ENCODE peak calls at places on chromosomes 5 and 9, in seven cellular contexts. One of them, this sample, is unnamed.

GRCh38 chr5:157045601-157046000 is 13.3 kb downstream of the HAVCR1 start:
- DNase-seq in stimulated activated CD8-positive, alpha-beta memory T cell treated with anti-CD3 and anti-CD28 coated beads, Interleukin-2, amount 100 ng/mL, for 48 hours: no peak
- DNase-seq in T-helper 2 cell: no peak
- DNase-seq in amygdala: no peak
- DNase-seq in IMR-90: no peak
- DNase-seq in HS-5: no peak
- DNase-seq in anterior cingulate cortex: no peak
- DNase-seq in this sample: no peak

GRCh38 chr5:128579111-128579510 is 41.1 kb upstream of the FBN2 start:
- DNase-seq in stimulated activated CD8-positive, alpha-beta memory T cell treated with anti-CD3 and anti-CD28 coated beads, Interleukin-2, amount 100 ng/mL, for 48 hours: no peak
- DNase-seq in T-helper 2 cell: no peak
- DNase-seq in amygdala: no peak
- DNase-seq in IMR-90: peak
- DNase-seq in HS-5: peak
- DNase-seq in anterior cingulate cortex: no peak
- DNase-seq in this sample: no peak

GRCh38 chr9:68872026-68872501 is 141.8 kb downstream of the PRKACG start:
- DNase-seq in stimulated activated CD8-positive, alpha-beta memory T cell treated with anti-CD3 and anti-CD28 coated beads, Interleukin-2, amount 100 ng/mL, for 48 hours: no peak
- DNase-seq in T-helper 2 cell: no peak
- DNase-seq in amygdala: no peak
- DNase-seq in IMR-90: no peak
- DNase-seq in HS-5: no peak
- DNase-seq in anterior cingulate cortex: no peak
- DNase-seq in this sample: peak

GRCh38 chr9:133003671-133004090 is 25.2 kb downstream of the GFI1B start:
- DNase-seq in stimulated activated CD8-positive, alpha-beta memory T cell treated with anti-CD3 and anti-CD28 coated beads, Interleukin-2, amount 100 ng/mL, for 48 hours: no peak
- DNase-seq in T-helper 2 cell: no peak
- DNase-seq in amygdala: no peak
- DNase-seq in IMR-90: no peak
- DNase-seq in HS-5: no peak
- DNase-seq in anterior cingulate cortex: no peak
- DNase-seq in this sample: no peak

GRCh38 chr9:18473551-18474279 is at the start of gene ADAMTSL1:
- DNase-seq in stimulated activated CD8-positive, alpha-beta memory T cell treated with anti-CD3 and anti-CD28 coated beads, Interleukin-2, amount 100 ng/mL, for 48 hours: no peak
- DNase-seq in T-helper 2 cell: no peak
- DNase-seq in amygdala: no peak
- DNase-seq in IMR-90: peak
- DNase-seq in HS-5: no peak
- DNase-seq in anterior cingulate cortex: no peak
- DNase-seq in this sample: peak

GRCh38 chr9:21070171-21070571 is 7.6 kb downstream of the IFNB1 start:
- DNase-seq in stimulated activated CD8-positive, alpha-beta memory T cell treated with anti-CD3 and anti-CD28 coated beads, Interleukin-2, amount 100 ng/mL, for 48 hours: no peak
- DNase-seq in T-helper 2 cell: no peak
- DNase-seq in amygdala: no peak
- DNase-seq in IMR-90: peak
- DNase-seq in HS-5: peak
- DNase-seq in anterior cingulate cortex: no peak
- DNase-seq in this sample: no peak

GRCh38 chr5:62403411-62404250 is at the start of gene DIMT1:
- DNase-seq in stimulated activated CD8-positive, alpha-beta memory T cell treated with anti-CD3 and anti-CD28 coated beads, Interleukin-2, amount 100 ng/mL, for 48 hours: peak
- DNase-seq in T-helper 2 cell: peak
- DNase-seq in amygdala: peak
- DNase-seq in IMR-90: peak
- DNase-seq in HS-5: peak
- DNase-seq in anterior cingulate cortex: peak
- DNase-seq in this sample: peak

GRCh38 chr9:136093995-136094881 is 851 bp downstream of the NACC2 start:
- DNase-seq in stimulated activated CD8-positive, alpha-beta memory T cell treated with anti-CD3 and anti-CD28 coated beads, Interleukin-2, amount 100 ng/mL, for 48 hours: no peak
- DNase-seq in T-helper 2 cell: no peak
- DNase-seq in amygdala: no peak
- DNase-seq in IMR-90: peak
- DNase-seq in HS-5: no peak
- DNase-seq in anterior cingulate cortex: no peak
- DNase-seq in this sample: no peak

GRCh38 chr9:126380447-126380846 is 53.8 kb downstream of the MVB12B start:
- DNase-seq in stimulated activated CD8-positive, alpha-beta memory T cell treated with anti-CD3 and anti-CD28 coated beads, Interleukin-2, amount 100 ng/mL, for 48 hours: no peak
- DNase-seq in T-helper 2 cell: no peak
- DNase-seq in amygdala: no peak
- DNase-seq in IMR-90: no peak
- DNase-seq in HS-5: no peak
- DNase-seq in anterior cingulate cortex: no peak
- DNase-seq in this sample: no peak

GRCh38 chr5:136439367-136439766 is 74.0 kb upstream of the TRPC7 start:
- DNase-seq in stimulated activated CD8-positive, alpha-beta memory T cell treated with anti-CD3 and anti-CD28 coated beads, Interleukin-2, amount 100 ng/mL, for 48 hours: no peak
- DNase-seq in T-helper 2 cell: no peak
- DNase-seq in amygdala: no peak
- DNase-seq in IMR-90: no peak
- DNase-seq in HS-5: no peak
- DNase-seq in anterior cingulate cortex: no peak
- DNase-seq in this sample: no peak

GRCh38 chr5:178334856-178335255 is 102.3 kb upstream of the PHYKPL start:
- DNase-seq in stimulated activated CD8-positive, alpha-beta memory T cell treated with anti-CD3 and anti-CD28 coated beads, Interleukin-2, amount 100 ng/mL, for 48 hours: no peak
- DNase-seq in T-helper 2 cell: no peak
- DNase-seq in amygdala: no peak
- DNase-seq in IMR-90: no peak
- DNase-seq in HS-5: no peak
- DNase-seq in anterior cingulate cortex: no peak
- DNase-seq in this sample: no peak

GRCh38 chr9:88364706-88365105 is 23.5 kb upstream of the SPIN1 start:
- DNase-seq in stimulated activated CD8-positive, alpha-beta memory T cell treated with anti-CD3 and anti-CD28 coated beads, Interleukin-2, amount 100 ng/mL, for 48 hours: no peak
- DNase-seq in T-helper 2 cell: no peak
- DNase-seq in amygdala: no peak
- DNase-seq in IMR-90: no peak
- DNase-seq in HS-5: no peak
- DNase-seq in anterior cingulate cortex: no peak
- DNase-seq in this sample: no peak

GRCh38 chr5:2005101-2006041 is 122.6 kb upstream of the IRX4 start:
- DNase-seq in stimulated activated CD8-positive, alpha-beta memory T cell treated with anti-CD3 and anti-CD28 coated beads, Interleukin-2, amount 100 ng/mL, for 48 hours: no peak
- DNase-seq in T-helper 2 cell: no peak
- DNase-seq in amygdala: no peak
- DNase-seq in IMR-90: no peak
- DNase-seq in HS-5: no peak
- DNase-seq in anterior cingulate cortex: no peak
- DNase-seq in this sample: no peak

GRCh38 chr5:1897816-1898450 is 15.2 kb upstream of the IRX4 start:
- DNase-seq in stimulated activated CD8-positive, alpha-beta memory T cell treated with anti-CD3 and anti-CD28 coated beads, Interleukin-2, amount 100 ng/mL, for 48 hours: no peak
- DNase-seq in T-helper 2 cell: no peak
- DNase-seq in amygdala: no peak
- DNase-seq in IMR-90: no peak
- DNase-seq in HS-5: no peak
- DNase-seq in anterior cingulate cortex: no peak
- DNase-seq in this sample: no peak

GRCh38 chr5:174084691-174085154 is 39.2 kb downstream of the NSG2 start:
- DNase-seq in stimulated activated CD8-positive, alpha-beta memory T cell treated with anti-CD3 and anti-CD28 coated beads, Interleukin-2, amount 100 ng/mL, for 48 hours: no peak
- DNase-seq in T-helper 2 cell: no peak
- DNase-seq in amygdala: no peak
- DNase-seq in IMR-90: no peak
- DNase-seq in HS-5: no peak
- DNase-seq in anterior cingulate cortex: no peak
- DNase-seq in this sample: no peak

GRCh38 chr9:16278420-16278999 is 592.0 kb downstream of the BNC2 start:
- DNase-seq in stimulated activated CD8-positive, alpha-beta memory T cell treated with anti-CD3 and anti-CD28 coated beads, Interleukin-2, amount 100 ng/mL, for 48 hours: no peak
- DNase-seq in T-helper 2 cell: no peak
- DNase-seq in amygdala: no peak
- DNase-seq in IMR-90: no peak
- DNase-seq in HS-5: no peak
- DNase-seq in anterior cingulate cortex: no peak
- DNase-seq in this sample: no peak

GRCh38 chr5:83474986-83475385 is 3.4 kb downstream of the VCAN start:
- DNase-seq in stimulated activated CD8-positive, alpha-beta memory T cell treated with anti-CD3 and anti-CD28 coated beads, Interleukin-2, amount 100 ng/mL, for 48 hours: no peak
- DNase-seq in T-helper 2 cell: no peak
- DNase-seq in amygdala: no peak
- DNase-seq in IMR-90: no peak
- DNase-seq in HS-5: no peak
- DNase-seq in anterior cingulate cortex: no peak
- DNase-seq in this sample: no peak

GRCh38 chr5:65061250-65061973 is 292.7 kb downstream of the CWC27 start:
- DNase-seq in stimulated activated CD8-positive, alpha-beta memory T cell treated with anti-CD3 and anti-CD28 coated beads, Interleukin-2, amount 100 ng/mL, for 48 hours: no peak
- DNase-seq in T-helper 2 cell: no peak
- DNase-seq in amygdala: no peak
- DNase-seq in IMR-90: no peak
- DNase-seq in HS-5: no peak
- DNase-seq in anterior cingulate cortex: no peak
- DNase-seq in this sample: no peak

GRCh38 chr5:154228696-154229095 is 38.2 kb downstream of the GALNT10 start:
- DNase-seq in stimulated activated CD8-positive, alpha-beta memory T cell treated with anti-CD3 and anti-CD28 coated beads, Interleukin-2, amount 100 ng/mL, for 48 hours: no peak
- DNase-seq in T-helper 2 cell: no peak
- DNase-seq in amygdala: no peak
- DNase-seq in IMR-90: no peak
- DNase-seq in HS-5: no peak
- DNase-seq in anterior cingulate cortex: no peak
- DNase-seq in this sample: no peak

GRCh38 chr5:169431386-169431785 is 130.4 kb upstream of the SLIT3 start:
- DNase-seq in stimulated activated CD8-positive, alpha-beta memory T cell treated with anti-CD3 and anti-CD28 coated beads, Interleukin-2, amount 100 ng/mL, for 48 hours: no peak
- DNase-seq in T-helper 2 cell: no peak
- DNase-seq in amygdala: no peak
- DNase-seq in IMR-90: no peak
- DNase-seq in HS-5: peak
- DNase-seq in anterior cingulate cortex: no peak
- DNase-seq in this sample: no peak

GRCh38 chr9:18861599-18862546 is 171.1 kb downstream of the SAXO1 start:
- DNase-seq in stimulated activated CD8-positive, alpha-beta memory T cell treated with anti-CD3 and anti-CD28 coated beads, Interleukin-2, amount 100 ng/mL, for 48 hours: no peak
- DNase-seq in T-helper 2 cell: no peak
- DNase-seq in amygdala: no peak
- DNase-seq in IMR-90: peak
- DNase-seq in HS-5: no peak
- DNase-seq in anterior cingulate cortex: no peak
- DNase-seq in this sample: no peak

GRCh38 chr5:93611900-93612898 is 29.2 kb downstream of the NR2F1 start:
- DNase-seq in stimulated activated CD8-positive, alpha-beta memory T cell treated with anti-CD3 and anti-CD28 coated beads, Interleukin-2, amount 100 ng/mL, for 48 hours: no peak
- DNase-seq in T-helper 2 cell: no peak
- DNase-seq in amygdala: no peak
- DNase-seq in IMR-90: peak
- DNase-seq in HS-5: no peak
- DNase-seq in anterior cingulate cortex: no peak
- DNase-seq in this sample: peak

GRCh38 chr9:131727184-131727785 is 12.6 kb downstream of the RAPGEF1 start:
- DNase-seq in stimulated activated CD8-positive, alpha-beta memory T cell treated with anti-CD3 and anti-CD28 coated beads, Interleukin-2, amount 100 ng/mL, for 48 hours: no peak
- DNase-seq in T-helper 2 cell: no peak
- DNase-seq in amygdala: no peak
- DNase-seq in IMR-90: peak
- DNase-seq in HS-5: no peak
- DNase-seq in anterior cingulate cortex: no peak
- DNase-seq in this sample: no peak

GRCh38 chr5:94908889-94909480 is 290.5 kb downstream of the SLF1 start:
- DNase-seq in stimulated activated CD8-positive, alpha-beta memory T cell treated with anti-CD3 and anti-CD28 coated beads, Interleukin-2, amount 100 ng/mL, for 48 hours: no peak
- DNase-seq in T-helper 2 cell: no peak
- DNase-seq in amygdala: no peak
- DNase-seq in IMR-90: peak
- DNase-seq in HS-5: peak
- DNase-seq in anterior cingulate cortex: no peak
- DNase-seq in this sample: no peak

GRCh38 chr5:150053231-150053626 is 33.1 kb downstream of the CSF1R start:
- DNase-seq in stimulated activated CD8-positive, alpha-beta memory T cell treated with anti-CD3 and anti-CD28 coated beads, Interleukin-2, amount 100 ng/mL, for 48 hours: no peak
- DNase-seq in T-helper 2 cell: no peak
- DNase-seq in amygdala: no peak
- DNase-seq in IMR-90: peak
- DNase-seq in HS-5: no peak
- DNase-seq in anterior cingulate cortex: no peak
- DNase-seq in this sample: no peak

GRCh38 chr5:26339576-26339975 is 698.8 kb downstream of the CDH9 start:
- DNase-seq in stimulated activated CD8-positive, alpha-beta memory T cell treated with anti-CD3 and anti-CD28 coated beads, Interleukin-2, amount 100 ng/mL, for 48 hours: no peak
- DNase-seq in T-helper 2 cell: no peak
- DNase-seq in amygdala: no peak
- DNase-seq in IMR-90: no peak
- DNase-seq in HS-5: no peak
- DNase-seq in anterior cingulate cortex: no peak
- DNase-seq in this sample: no peak

GRCh38 chr9:105681724-105682123 is 12.6 kb upstream of the TMEM38B start:
- DNase-seq in stimulated activated CD8-positive, alpha-beta memory T cell treated with anti-CD3 and anti-CD28 coated beads, Interleukin-2, amount 100 ng/mL, for 48 hours: no peak
- DNase-seq in T-helper 2 cell: no peak
- DNase-seq in amygdala: no peak
- DNase-seq in IMR-90: peak
- DNase-seq in HS-5: peak
- DNase-seq in anterior cingulate cortex: no peak
- DNase-seq in this sample: no peak

GRCh38 chr9:127158995-127159801 is 36.8 kb upstream of the ANGPTL2 start:
- DNase-seq in stimulated activated CD8-positive, alpha-beta memory T cell treated with anti-CD3 and anti-CD28 coated beads, Interleukin-2, amount 100 ng/mL, for 48 hours: no peak
- DNase-seq in T-helper 2 cell: no peak
- DNase-seq in amygdala: no peak
- DNase-seq in IMR-90: peak
- DNase-seq in HS-5: peak
- DNase-seq in anterior cingulate cortex: peak
- DNase-seq in this sample: peak

GRCh38 chr9:88804289-88804596 is 187.0 kb upstream of the S1PR3 start:
- DNase-seq in stimulated activated CD8-positive, alpha-beta memory T cell treated with anti-CD3 and anti-CD28 coated beads, Interleukin-2, amount 100 ng/mL, for 48 hours: no peak
- DNase-seq in T-helper 2 cell: no peak
- DNase-seq in amygdala: no peak
- DNase-seq in IMR-90: peak
- DNase-seq in HS-5: no peak
- DNase-seq in anterior cingulate cortex: no peak
- DNase-seq in this sample: no peak

GRCh38 chr5:107680799-107681198 is 10.1 kb upstream of the EFNA5 start:
- DNase-seq in stimulated activated CD8-positive, alpha-beta memory T cell treated with anti-CD3 and anti-CD28 coated beads, Interleukin-2, amount 100 ng/mL, for 48 hours: no peak
- DNase-seq in T-helper 2 cell: no peak
- DNase-seq in amygdala: no peak
- DNase-seq in IMR-90: no peak
- DNase-seq in HS-5: no peak
- DNase-seq in anterior cingulate cortex: no peak
- DNase-seq in this sample: no peak

GRCh38 chr5:107864793-107865192 is 194.1 kb upstream of the EFNA5 start:
- DNase-seq in stimulated activated CD8-positive, alpha-beta memory T cell treated with anti-CD3 and anti-CD28 coated beads, Interleukin-2, amount 100 ng/mL, for 48 hours: no peak
- DNase-seq in T-helper 2 cell: no peak
- DNase-seq in amygdala: no peak
- DNase-seq in IMR-90: peak
- DNase-seq in HS-5: no peak
- DNase-seq in anterior cingulate cortex: no peak
- DNase-seq in this sample: no peak

GRCh38 chr9:108869092-108869725 is 7.1 kb downstream of the ACTL7A start:
- DNase-seq in stimulated activated CD8-positive, alpha-beta memory T cell treated with anti-CD3 and anti-CD28 coated beads, Interleukin-2, amount 100 ng/mL, for 48 hours: no peak
- DNase-seq in T-helper 2 cell: no peak
- DNase-seq in amygdala: no peak
- DNase-seq in IMR-90: peak
- DNase-seq in HS-5: peak
- DNase-seq in anterior cingulate cortex: no peak
- DNase-seq in this sample: no peak